ENCODE peak calls at places on chromosome 17, in eight cellular contexts. One of them, this sample, is unnamed.

GRCh38 chr17:80445152-80446110 is 30.5 kb downstream of the ENDOV start:
- DNase-seq in WTC11: no peak
- DNase-seq in mesothelial cell of epicardium: no peak
- DNase-seq in pulmonary artery endothelial cell: no peak
- DNase-seq in hippocampal formation: no peak
- DNase-seq in H54: no peak
- DNase-seq in AG09309: no peak
- DNase-seq in fibroblast of gingiva: no peak
- DNase-seq in this sample: no peak

GRCh38 chr17:78774956-78775571 is 7.0 kb downstream of the CYTH1 start:
- DNase-seq in hippocampal formation: no peak
- DNase-seq in mesothelial cell of epicardium: no peak
- DNase-seq in WTC11: no peak
- DNase-seq in H54: no peak
- DNase-seq in fibroblast of gingiva: no peak
- DNase-seq in pulmonary artery endothelial cell: no peak
- DNase-seq in AG09309: no peak
- DNase-seq in this sample: no peak

GRCh38 chr17:77285594-77286390 is 145.0 kb downstream of the SEC14L1 start:
- DNase-seq in H54: peak
- DNase-seq in pulmonary artery endothelial cell: no peak
- DNase-seq in hippocampal formation: peak
- DNase-seq in AG09309: peak
- DNase-seq in mesothelial cell of epicardium: no peak
- DNase-seq in WTC11: no peak
- DNase-seq in fibroblast of gingiva: peak
- DNase-seq in this sample: no peak

GRCh38 chr17:1110844-1111598 is 68.8 kb downstream of the ABR start:
- DNase-seq in WTC11: no peak
- DNase-seq in H54: peak
- DNase-seq in AG09309: peak
- DNase-seq in pulmonary artery endothelial cell: peak
- DNase-seq in mesothelial cell of epicardium: no peak
- DNase-seq in fibroblast of gingiva: peak
- DNase-seq in hippocampal formation: peak
- DNase-seq in this sample: no peak

GRCh38 chr17:27519550-27519949 is 63.3 kb downstream of the KSR1 start:
- DNase-seq in mesothelial cell of epicardium: no peak
- DNase-seq in WTC11: no peak
- DNase-seq in pulmonary artery endothelial cell: no peak
- DNase-seq in AG09309: no peak
- DNase-seq in H54: no peak
- DNase-seq in fibroblast of gingiva: no peak
- DNase-seq in hippocampal formation: no peak
- DNase-seq in this sample: no peak

GRCh38 chr17:74864866-74865395 is 5.2 kb upstream of the GRIN2C start:
- DNase-seq in WTC11: peak
- DNase-seq in H54: peak
- DNase-seq in hippocampal formation: peak
- DNase-seq in mesothelial cell of epicardium: no peak
- DNase-seq in pulmonary artery endothelial cell: no peak
- DNase-seq in fibroblast of gingiva: peak
- DNase-seq in AG09309: no peak
- DNase-seq in this sample: peak

GRCh38 chr17:76937238-76937637 is 69.0 kb downstream of the MGAT5B start:
- DNase-seq in H54: no peak
- DNase-seq in fibroblast of gingiva: no peak
- DNase-seq in mesothelial cell of epicardium: no peak
- DNase-seq in AG09309: no peak
- DNase-seq in WTC11: no peak
- DNase-seq in hippocampal formation: no peak
- DNase-seq in pulmonary artery endothelial cell: no peak
- DNase-seq in this sample: no peak

GRCh38 chr17:48150107-48150463 is 42.5 kb downstream of the SNX11 start:
- DNase-seq in WTC11: no peak
- DNase-seq in pulmonary artery endothelial cell: no peak
- DNase-seq in AG09309: no peak
- DNase-seq in fibroblast of gingiva: no peak
- DNase-seq in H54: no peak
- DNase-seq in mesothelial cell of epicardium: no peak
- DNase-seq in hippocampal formation: no peak
- DNase-seq in this sample: no peak

GRCh38 chr17:7988750-7989178 is 13.7 kb upstream of the GUCY2D start:
- DNase-seq in H54: no peak
- DNase-seq in mesothelial cell of epicardium: no peak
- DNase-seq in fibroblast of gingiva: peak
- DNase-seq in WTC11: no peak
- DNase-seq in pulmonary artery endothelial cell: peak
- DNase-seq in hippocampal formation: no peak
- DNase-seq in AG09309: peak
- DNase-seq in this sample: peak

GRCh38 chr17:40607641-40608040 is 40.0 kb downstream of the SMARCE1 start:
- DNase-seq in hippocampal formation: no peak
- DNase-seq in H54: no peak
- DNase-seq in fibroblast of gingiva: no peak
- DNase-seq in AG09309: no peak
- DNase-seq in WTC11: no peak
- DNase-seq in pulmonary artery endothelial cell: no peak
- DNase-seq in mesothelial cell of epicardium: no peak
- DNase-seq in this sample: no peak

GRCh38 chr17:47275245-47275984 is 21.8 kb downstream of the ITGB3 start:
- DNase-seq in hippocampal formation: no peak
- DNase-seq in H54: no peak
- DNase-seq in mesothelial cell of epicardium: peak
- DNase-seq in pulmonary artery endothelial cell: no peak
- DNase-seq in WTC11: peak
- DNase-seq in fibroblast of gingiva: peak
- DNase-seq in AG09309: peak
- DNase-seq in this sample: no peak

GRCh38 chr17:1146551-1147265 is 33.1 kb downstream of the ABR start:
- DNase-seq in pulmonary artery endothelial cell: no peak
- DNase-seq in H54: no peak
- DNase-seq in mesothelial cell of epicardium: no peak
- DNase-seq in fibroblast of gingiva: no peak
- DNase-seq in WTC11: no peak
- DNase-seq in hippocampal formation: no peak
- DNase-seq in AG09309: no peak
- DNase-seq in this sample: no peak

GRCh38 chr17:73549841-73550430 is 94.3 kb downstream of the SDK2 start:
- DNase-seq in AG09309: no peak
- DNase-seq in mesothelial cell of epicardium: no peak
- DNase-seq in WTC11: no peak
- DNase-seq in H54: no peak
- DNase-seq in pulmonary artery endothelial cell: no peak
- DNase-seq in hippocampal formation: no peak
- DNase-seq in fibroblast of gingiva: no peak
- DNase-seq in this sample: no peak

GRCh38 chr17:8837438-8838075 is 29.9 kb downstream of the PIK3R6 start:
- DNase-seq in AG09309: no peak
- DNase-seq in WTC11: no peak
- DNase-seq in pulmonary artery endothelial cell: no peak
- DNase-seq in mesothelial cell of epicardium: no peak
- DNase-seq in fibroblast of gingiva: no peak
- DNase-seq in hippocampal formation: no peak
- DNase-seq in H54: no peak
- DNase-seq in this sample: no peak

GRCh38 chr17:59561042-59561441 is 4.4 kb upstream of the DHX40 start:
- DNase-seq in fibroblast of gingiva: no peak
- DNase-seq in pulmonary artery endothelial cell: no peak
- DNase-seq in mesothelial cell of epicardium: no peak
- DNase-seq in AG09309: no peak
- DNase-seq in hippocampal formation: no peak
- DNase-seq in WTC11: no peak
- DNase-seq in H54: peak
- DNase-seq in this sample: no peak

GRCh38 chr17:72414967-72415853 is 294.4 kb downstream of the SOX9 start:
- DNase-seq in mesothelial cell of epicardium: no peak
- DNase-seq in fibroblast of gingiva: no peak
- DNase-seq in WTC11: no peak
- DNase-seq in hippocampal formation: no peak
- DNase-seq in pulmonary artery endothelial cell: no peak
- DNase-seq in H54: no peak
- DNase-seq in AG09309: no peak
- DNase-seq in this sample: no peak

GRCh38 chr17:64107517-64108235 is 22.3 kb downstream of the ERN1 start:
- DNase-seq in hippocampal formation: no peak
- DNase-seq in fibroblast of gingiva: no peak
- DNase-seq in pulmonary artery endothelial cell: no peak
- DNase-seq in mesothelial cell of epicardium: no peak
- DNase-seq in AG09309: no peak
- DNase-seq in WTC11: no peak
- DNase-seq in H54: no peak
- DNase-seq in this sample: no peak

GRCh38 chr17:49646391-49647255 is 31.3 kb downstream of the SPOP start:
- DNase-seq in hippocampal formation: no peak
- DNase-seq in pulmonary artery endothelial cell: no peak
- DNase-seq in H54: no peak
- DNase-seq in WTC11: no peak
- DNase-seq in AG09309: no peak
- DNase-seq in fibroblast of gingiva: peak
- DNase-seq in mesothelial cell of epicardium: no peak
- DNase-seq in this sample: no peak

This sample was measured in frontal cortex.